ENCODE peak calls at places on chromosome 22, in six cellular contexts. One of them, this sample, is unnamed.

GRCh38 chr22:36682835-36683234 is 20.7 kb downstream of the CACNG2 start:
- DNase-seq in M059J: no peak
- DNase-seq in Daoy: no peak
- DNase-seq in SHP77 treated with DMSO at 0.1 percent for 48 hours: no peak
- DNase-seq in AG08395: no peak
- DNase-seq in AG09309: no peak
- DNase-seq in this sample: no peak

GRCh38 chr22:36460202-36460601 is 21.2 kb downstream of the TXN2 start:
- DNase-seq in M059J: no peak
- DNase-seq in Daoy: no peak
- DNase-seq in SHP77 treated with DMSO at 0.1 percent for 48 hours: no peak
- DNase-seq in AG08395: no peak
- DNase-seq in AG09309: no peak
- DNase-seq in this sample: no peak

GRCh38 chr22:46070215-46070721 is 80.1 kb upstream of the PPARA start:
- DNase-seq in M059J: no peak
- DNase-seq in Daoy: peak; percentile 78
- DNase-seq in SHP77 treated with DMSO at 0.1 percent for 48 hours: no peak
- DNase-seq in AG08395: no peak
- DNase-seq in AG09309: no peak
- DNase-seq in this sample: no peak

GRCh38 chr22:46153930-46154329 is 3.6 kb downstream of the PPARA start:
- DNase-seq in M059J: no peak
- DNase-seq in Daoy: no peak
- DNase-seq in SHP77 treated with DMSO at 0.1 percent for 48 hours: no peak
- DNase-seq in AG08395: no peak
- DNase-seq in AG09309: no peak
- DNase-seq in this sample: no peak

GRCh38 chr22:39115976-39116621 is 19.1 kb downstream of the APOBEC3H start:
- DNase-seq in M059J: no peak
- DNase-seq in Daoy: no peak
- DNase-seq in SHP77 treated with DMSO at 0.1 percent for 48 hours: no peak
- DNase-seq in AG08395: no peak
- DNase-seq in AG09309: no peak
- DNase-seq in this sample: no peak

GRCh38 chr22:36790648-36791047 is 14.7 kb upstream of the IFT27 start:
- DNase-seq in M059J: no peak
- DNase-seq in Daoy: no peak
- DNase-seq in SHP77 treated with DMSO at 0.1 percent for 48 hours: peak; percentile 28
- DNase-seq in AG08395: no peak
- DNase-seq in AG09309: no peak
- DNase-seq in this sample: no peak

GRCh38 chr22:28243539-28243938 is 324.5 kb upstream of the PITPNB start:
- DNase-seq in M059J: peak; percentile 60
- DNase-seq in Daoy: peak; percentile 31
- DNase-seq in SHP77 treated with DMSO at 0.1 percent for 48 hours: no peak
- DNase-seq in AG08395: no peak
- DNase-seq in AG09309: no peak
- DNase-seq in this sample: no peak

GRCh38 chr22:24153353-24153752 is 27.9 kb upstream of the SUSD2 start:
- DNase-seq in M059J: peak; percentile 70
- DNase-seq in Daoy: no peak
- DNase-seq in SHP77 treated with DMSO at 0.1 percent for 48 hours: no peak
- DNase-seq in AG08395: no peak
- DNase-seq in AG09309: no peak
- DNase-seq in this sample: no peak

GRCh38 chr22:23233746-23234408 is 53.6 kb downstream of the BCR start:
- DNase-seq in M059J: peak; percentile 53
- DNase-seq in Daoy: peak; percentile 91
- DNase-seq in SHP77 treated with DMSO at 0.1 percent for 48 hours: no peak
- DNase-seq in AG08395: peak; percentile 47
- DNase-seq in AG09309: no peak
- DNase-seq in this sample: no peak

GRCh38 chr22:35615156-35615555 is 2.0 kb downstream of the MB start:
- DNase-seq in M059J: no peak
- DNase-seq in Daoy: no peak
- DNase-seq in SHP77 treated with DMSO at 0.1 percent for 48 hours: no peak
- DNase-seq in AG08395: no peak
- DNase-seq in AG09309: no peak
- DNase-seq in this sample: no peak

GRCh38 chr22:39003165-39003638 is 10.9 kb upstream of the APOBEC3C start:
- DNase-seq in M059J: peak; percentile 81
- DNase-seq in Daoy: peak; percentile 90
- DNase-seq in SHP77 treated with DMSO at 0.1 percent for 48 hours: peak; percentile 74
- DNase-seq in AG08395: peak; percentile 92
- DNase-seq in AG09309: peak; percentile 67
- DNase-seq in this sample: peak; percentile 68

GRCh38 chr22:20424937-20425587 is 12.6 kb downstream of the SCARF2 start:
- DNase-seq in M059J: no peak
- DNase-seq in Daoy: no peak
- DNase-seq in SHP77 treated with DMSO at 0.1 percent for 48 hours: no peak
- DNase-seq in AG08395: peak; percentile 59
- DNase-seq in AG09309: no peak
- DNase-seq in this sample: no peak

GRCh38 chr22:19872779-19873137 is 18.1 kb upstream of the GNB1L start:
- DNase-seq in M059J: no peak
- DNase-seq in Daoy: peak; percentile 5
- DNase-seq in SHP77 treated with DMSO at 0.1 percent for 48 hours: no peak
- DNase-seq in AG08395: no peak
- DNase-seq in AG09309: no peak
- DNase-seq in this sample: no peak

GRCh38 chr22:38325575-38325974 is 8.3 kb upstream of the CSNK1E start:
- DNase-seq in M059J: no peak
- DNase-seq in Daoy: no peak
- DNase-seq in SHP77 treated with DMSO at 0.1 percent for 48 hours: no peak
- DNase-seq in AG08395: no peak
- DNase-seq in AG09309: no peak
- DNase-seq in this sample: no peak

GRCh38 chr22:30026751-30027150 is 53.5 kb upstream of the HORMAD2 start:
- DNase-seq in M059J: no peak
- DNase-seq in Daoy: no peak
- DNase-seq in SHP77 treated with DMSO at 0.1 percent for 48 hours: no peak
- DNase-seq in AG08395: no peak
- DNase-seq in AG09309: no peak
- DNase-seq in this sample: no peak

GRCh38 chr22:39748877-39749276 is 144.7 kb downstream of the ENTHD1 start:
- DNase-seq in M059J: peak; percentile 62
- DNase-seq in Daoy: peak; percentile 57
- DNase-seq in SHP77 treated with DMSO at 0.1 percent for 48 hours: peak; percentile 39
- DNase-seq in AG08395: no peak
- DNase-seq in AG09309: peak; percentile 16
- DNase-seq in this sample: no peak

GRCh38 chr22:40450651-40451050 is 80.3 kb downstream of the SGSM3 start:
- DNase-seq in M059J: no peak
- DNase-seq in Daoy: no peak
- DNase-seq in SHP77 treated with DMSO at 0.1 percent for 48 hours: no peak
- DNase-seq in AG08395: no peak
- DNase-seq in AG09309: no peak
- DNase-seq in this sample: no peak

GRCh38 chr22:36571991-36572390 is 43.0 kb upstream of the EIF3D start:
- DNase-seq in M059J: no peak
- DNase-seq in Daoy: no peak
- DNase-seq in SHP77 treated with DMSO at 0.1 percent for 48 hours: no peak
- DNase-seq in AG08395: no peak
- DNase-seq in AG09309: no peak
- DNase-seq in this sample: no peak

GRCh38 chr22:44724416-44724815 is 22.4 kb downstream of the PRR5 start:
- DNase-seq in M059J: no peak
- DNase-seq in Daoy: no peak
- DNase-seq in SHP77 treated with DMSO at 0.1 percent for 48 hours: no peak
- DNase-seq in AG08395: no peak
- DNase-seq in AG09309: no peak
- DNase-seq in this sample: no peak

GRCh38 chr22:50186789-50187523 is 1.2 kb downstream of the TRABD start:
- DNase-seq in M059J: no peak
- DNase-seq in Daoy: no peak
- DNase-seq in SHP77 treated with DMSO at 0.1 percent for 48 hours: no peak
- DNase-seq in AG08395: no peak
- DNase-seq in AG09309: no peak
- DNase-seq in this sample: no peak

GRCh38 chr22:43404673-43405385 is 7.0 kb upstream of the MPPED1 start:
- DNase-seq in M059J: no peak
- DNase-seq in Daoy: no peak
- DNase-seq in SHP77 treated with DMSO at 0.1 percent for 48 hours: no peak
- DNase-seq in AG08395: no peak
- DNase-seq in AG09309: no peak
- DNase-seq in this sample: no peak

GRCh38 chr22:25419247-25420113 is 145.0 kb upstream of the GRK3 start:
- DNase-seq in M059J: no peak
- DNase-seq in Daoy: no peak
- DNase-seq in SHP77 treated with DMSO at 0.1 percent for 48 hours: peak; percentile 47
- DNase-seq in AG08395: no peak
- DNase-seq in AG09309: no peak
- DNase-seq in this sample: no peak

This sample was measured in amniotic stem cell.